ENCODE peak calls at places on chromosomes 6 and 20, in six cellular contexts. E is progenitor cell of endocrine pancreas; T is GM13977; L is activated CD8-positive, alpha-beta T cell treated with anti-CD3 and anti-CD28 coated beads for 36 hours; U is nephron progenitor cell; W is tibial nerve. P is an unnamed sample.

GRCh38 chr6:81981812-81982211 is 229.3 kb upstream of the TENT5A start:
- DNase-seq in E (no peak), T (no peak), L (no peak), U (no peak), W (no peak), P (no peak)

GRCh38 chr20:32252189-32252588 is 25.3 kb upstream of the KIF3B start:
- DNase-seq in E (no peak), T (no peak), L (peak), U (no peak), W (no peak), P (peak)

GRCh38 chr20:51760905-51761544 is 7.2 kb downstream of the ATP9A start:
- DNase-seq in E (no peak), T (no peak), L (no peak), U (no peak), W (no peak), P (no peak)

GRCh38 chr6:126781582-126781981 is 336.9 kb upstream of the RSPO3 start:
- DNase-seq in E (no peak), T (no peak), L (no peak), U (no peak), W (no peak), P (no peak)

GRCh38 chr20:24781061-24781980 is 167.7 kb upstream of the CST7 start:
- DNase-seq in E (no peak), T (no peak), L (peak), U (peak), W (no peak), P (no peak)

GRCh38 chr6:80639243-80639642 is 532.8 kb downstream of the BCKDHB start:
- DNase-seq in E (no peak), T (no peak), L (no peak), U (no peak), W (no peak), P (no peak)

GRCh38 chr6:47016916-47017315 is 25.2 kb downstream of the ADGRF1 start:
- DNase-seq in E (no peak), T (no peak), L (no peak), U (no peak), W (no peak), P (no peak)

GRCh38 chr6:41937881-41938574 is 3.6 kb downstream of the CCND3 start:
- DNase-seq in E (no peak), T (no peak), L (peak), U (no peak), W (no peak), P (no peak)

GRCh38 chr20:44785768-44786167 is 24.6 kb downstream of the RIMS4 start:
- DNase-seq in E (no peak), T (no peak), L (no peak), U (peak), W (no peak), P (no peak)

GRCh38 chr20:33914871-33915270 is 78.8 kb upstream of the RALY start:
- DNase-seq in E (no peak), T (peak), L (peak), U (no peak), W (no peak), P (peak)

GRCh38 chr6:133083248-133083967 is 157.7 kb upstream of the EYA4 start:
- DNase-seq in E (no peak), T (no peak), L (no peak), U (no peak), W (no peak), P (no peak)

GRCh38 chr6:151422981-151423380 is 28.9 kb downstream of the RMND1 start:
- DNase-seq in E (no peak), T (no peak), L (no peak), U (no peak), W (no peak), P (no peak)

GRCh38 chr20:44627364-44628010 is 24.0 kb downstream of the ADA start:
- DNase-seq in E (no peak), T (no peak), L (no peak), U (no peak), W (no peak), P (no peak)

GRCh38 chr6:83311231-83311630 is 118.1 kb downstream of the RWDD2A start:
- DNase-seq in E (no peak), T (no peak), L (no peak), U (no peak), W (no peak), P (no peak)

GRCh38 chr20:51036827-51037229 is 13.9 kb upstream of the KCNG1 start:
- DNase-seq in E (no peak), T (no peak), L (no peak), U (no peak), W (no peak), P (no peak)

GRCh38 chr6:7268362-7269310 is 44.4 kb downstream of the SSR1 start:
- DNase-seq in E (no peak), T (no peak), L (no peak), U (no peak), W (no peak), P (no peak)

GRCh38 chr20:46196990-46197389 is 78.9 kb downstream of the CD40 start:
- DNase-seq in E (no peak), T (no peak), L (no peak), U (no peak), W (no peak), P (no peak)

GRCh38 chr6:118659513-118660217 is 8.3 kb upstream of the CEP85L start:
- DNase-seq in E (no peak), T (no peak), L (no peak), U (no peak), W (no peak), P (no peak)

GRCh38 chr20:31861346-31862156 is 8.8 kb downstream of the DUSP15 start:
- DNase-seq in E (peak), T (peak), L (peak), U (peak), W (no peak), P (peak)

GRCh38 chr6:96809119-96809518 is 28.2 kb downstream of the GPR63 start:
- DNase-seq in E (no peak), T (no peak), L (no peak), U (no peak), W (no peak), P (no peak)

GRCh38 chr6:168313371-168314028 is 6.1 kb downstream of the DACT2 start:
- DNase-seq in E (no peak), T (no peak), L (no peak), U (peak), W (no peak), P (no peak)

GRCh38 chr6:46042355-46042999 is 26.8 kb upstream of the CLIC5 start:
- DNase-seq in E (no peak), T (peak), L (peak), U (peak), W (no peak), P (peak)

GRCh38 chr20:63696311-63696627 is 183 bp upstream of the TNFRSF6B start:
- DNase-seq in E (no peak), T (peak), L (peak), U (no peak), W (no peak), P (no peak)

GRCh38 chr6:121334299-121335104 is at the start of gene TBC1D32:
- DNase-seq in E (peak), T (peak), L (peak), U (peak), W (peak), P (peak)
- TF ChIP-seq CTCF in E (no peak), T (no peak), L (no peak), U (no peak), W (no peak), P (no peak)

DNA sequence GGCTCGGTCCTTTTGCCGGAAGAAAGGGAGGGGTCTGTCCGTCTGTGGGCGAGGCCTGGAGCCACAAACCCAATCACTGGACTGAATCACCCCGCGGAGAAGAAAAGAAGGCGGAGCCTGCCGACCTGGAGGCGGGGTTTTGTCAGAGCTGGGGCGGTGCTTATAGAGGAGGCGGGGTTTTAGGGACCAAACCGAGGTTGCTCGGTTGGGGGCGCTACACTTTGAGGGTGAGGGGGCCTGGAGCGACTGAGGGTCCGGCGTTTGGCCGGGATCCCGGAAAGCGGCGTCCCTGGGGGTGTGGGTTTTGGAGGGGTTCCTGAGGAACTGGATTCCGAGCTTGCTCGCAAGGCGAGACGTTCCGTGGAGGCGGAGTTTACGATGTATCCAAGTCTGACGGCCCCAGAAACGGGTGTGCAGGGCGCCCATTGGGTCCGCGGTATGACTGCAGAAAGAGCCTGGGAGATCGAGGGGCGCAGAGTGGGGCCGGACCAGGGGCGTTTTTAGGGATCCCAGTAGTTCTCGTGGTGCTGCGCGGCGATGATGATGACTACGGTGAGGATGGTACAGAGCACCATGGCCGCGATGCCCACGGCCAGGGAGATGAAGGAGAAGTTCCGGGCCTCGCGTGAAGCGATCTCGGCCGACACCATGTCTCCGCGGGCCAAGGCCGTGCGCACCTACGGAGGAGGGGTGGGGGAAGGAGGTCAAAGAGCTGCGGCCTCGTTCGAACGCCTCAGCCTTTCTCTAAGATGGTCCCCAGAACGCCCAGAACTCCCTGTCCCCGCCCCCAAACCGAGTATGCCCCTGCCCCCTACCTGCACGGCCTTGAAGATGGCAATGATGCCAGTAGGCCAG is 2.8 kb downstream of the PRRT1 start:
- DNase-seq in E (no peak), T (no peak), L (peak), U (no peak), W (peak), P (peak)
- TF ChIP-seq CTCF in E (no peak), T (no peak), L (peak), U (no peak), W (no peak), P (no peak)

DNA sequence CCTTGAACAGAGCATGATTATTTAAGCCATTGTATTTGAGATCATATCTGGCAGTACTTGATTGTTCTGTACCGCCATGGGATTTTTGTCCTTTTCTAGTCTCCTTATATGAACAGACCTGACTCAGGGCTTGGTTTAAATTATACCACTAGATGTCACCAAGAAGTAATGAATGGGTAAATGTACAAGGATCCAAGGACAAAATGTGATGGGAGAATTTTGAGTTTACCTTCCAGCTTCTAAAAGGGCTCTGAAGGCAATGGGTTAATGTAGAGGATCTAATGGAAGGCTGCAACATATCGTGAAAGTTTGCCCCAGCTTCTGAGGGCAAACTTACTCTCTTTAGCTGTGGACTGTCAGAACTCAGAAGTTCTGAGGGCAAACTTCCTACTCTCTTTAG is 12.0 kb downstream of the RNF8 start:
- DNase-seq in E (no peak), T (no peak), L (no peak), U (no peak), W (no peak), P (no peak)
- TF ChIP-seq CTCF in E (no peak), T (peak), L (no peak), U (no peak), W (peak), P (no peak)

GRCh38 chr6:25601797-25602679 is 50.0 kb upstream of the SCGN start:
- DNase-seq in E (no peak), T (peak), L (no peak), U (no peak), W (no peak), P (peak)
- TF ChIP-seq CTCF in E (peak), T (peak), L (peak), U (peak), W (peak), P (peak)

GRCh38 chr20:22974354-22974753 is 60.8 kb upstream of the SSTR4 start:
- DNase-seq in E (no peak), T (no peak), L (peak), U (no peak), W (no peak), P (no peak)
- TF ChIP-seq CTCF in E (peak), T (peak), L (peak), U (peak), W (no peak), P (peak)

GRCh38 chr6:103729658-103730057 is 1130.1 kb downstream of the HACE1 start:
- DNase-seq in E (no peak), T (no peak), L (no peak), U (no peak), W (no peak), P (no peak)
- TF ChIP-seq CTCF in E (peak), T (no peak), L (no peak), U (no peak), W (no peak), P (no peak)

GRCh38 chr20:59686404-59687346 is 82.3 kb downstream of the PHACTR3 start:
- DNase-seq in E (no peak), T (no peak), L (no peak), U (no peak), W (no peak), P (no peak)

GRCh38 chr20:59690976-59691375 is 86.6 kb downstream of the PHACTR3 start:
- DNase-seq in E (no peak), T (no peak), L (no peak), U (no peak), W (no peak), P (no peak)

GRCh38 chr20:59688999-59689398 is 84.7 kb downstream of the PHACTR3 start:
- DNase-seq in E (no peak), T (no peak), L (no peak), U (no peak), W (no peak), P (no peak)

GRCh38 chr20:59692139-59692538 is 87.8 kb downstream of the PHACTR3 start:
- DNase-seq in E (no peak), T (no peak), L (no peak), U (no peak), W (no peak), P (no peak)

GRCh38 chr20:59690101-59690500 is 85.8 kb downstream of the PHACTR3 start:
- DNase-seq in E (no peak), T (no peak), L (no peak), U (no peak), W (no peak), P (no peak)
- TF ChIP-seq CTCF in E (no peak), T (no peak), L (no peak), U (no peak), W (no peak), P (no peak)

GRCh38 chr6:3565291-3565690 is 108.4 kb upstream of the SLC22A23 start:
- DNase-seq in E (no peak), T (no peak), L (no peak), U (no peak), W (no peak), P (no peak)

GRCh38 chr6:3566812-3567211 is 110.0 kb upstream of the SLC22A23 start:
- DNase-seq in E (no peak), T (no peak), L (no peak), U (no peak), W (no peak), P (no peak)

GRCh38 chr6:3559561-3559960 is 102.7 kb upstream of the SLC22A23 start:
- DNase-seq in E (no peak), T (no peak), L (no peak), U (no peak), W (peak), P (no peak)

DNA sequence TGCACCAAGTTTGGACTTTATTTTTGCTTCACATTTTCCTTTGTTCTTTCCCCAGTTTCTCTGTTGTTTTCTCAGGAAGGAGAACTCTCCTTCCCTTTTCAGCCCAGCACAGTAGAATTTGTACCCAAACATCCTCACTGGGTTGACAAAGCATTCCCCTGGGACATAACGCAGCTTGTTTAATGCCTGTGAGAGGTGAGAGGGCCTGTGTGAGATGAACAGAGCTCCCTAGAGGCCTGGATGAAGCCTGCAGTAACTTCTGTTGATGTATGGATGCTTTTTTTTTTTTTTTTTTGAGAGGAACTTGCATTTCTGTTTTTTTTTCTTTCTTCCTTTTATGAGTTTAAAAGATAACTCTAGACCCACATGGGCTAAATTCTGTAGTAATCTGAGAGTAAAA is 104.9 kb upstream of the SLC22A23 start:
- DNase-seq in E (no peak), T (no peak), L (no peak), U (peak), W (no peak), P (no peak)
- TF ChIP-seq CTCF in E (peak), T (no peak), L (no peak), U (no peak), W (no peak), P (no peak)

DNA sequence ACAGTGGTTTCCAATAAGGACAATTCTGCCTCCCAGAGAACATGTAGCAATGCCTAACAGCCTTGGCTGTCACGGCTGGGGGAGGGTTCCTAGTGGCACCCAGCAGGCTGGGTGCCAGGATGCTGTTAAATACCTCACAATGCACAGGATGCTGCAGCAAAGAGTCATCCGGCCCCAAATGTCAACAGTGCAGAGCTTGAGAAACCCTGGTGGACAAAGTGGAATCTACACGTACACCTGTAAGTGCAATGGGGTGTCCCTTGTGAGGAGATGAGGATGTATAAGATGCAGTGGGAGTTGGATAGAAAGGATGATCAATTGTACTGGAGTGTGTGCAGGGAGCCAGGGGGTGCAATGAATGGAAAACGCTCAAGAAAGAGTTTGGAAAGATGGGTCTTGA is 142.4 kb downstream of the FNDC1 start:
- DNase-seq in E (no peak), T (no peak), L (no peak), U (no peak), W (no peak), P (no peak)
- TF ChIP-seq CTCF in E (peak), T (no peak), L (no peak), U (no peak), W (no peak), P (no peak)

P was measured in GM13976.